ENCODE peak calls at places on chromosomes 2 and 18, in eight cellular contexts. W is cardiac muscle cell; Y is foreskin fibroblast; Q is nephron progenitor cell; G is breast epithelium; K is CD4-positive, alpha-beta T cell; E is cardiac fibroblast; R is IMR-90. N is an unnamed sample.

GRCh38 chr2:111036042-111036441 is 84.7 kb upstream of the BCL2L11 start:
- DNase-seq in Y (no peak), K (no peak), G (no peak), Q (no peak), E (no peak), W (no peak), R (no peak), N (no peak)

GRCh38 chr2:86822668-86823067 is 32.0 kb upstream of the CD8A start:
- DNase-seq in W (no peak), R (no peak), K (no peak), Y (no peak), G (no peak), E (no peak), Q (no peak), N (no peak)

GRCh38 chr2:208373460-208374089 is 33.0 kb upstream of the PTH2R start:
- DNase-seq in Q (peak), R (peak), W (peak), Y (peak), K (no peak), G (no peak), E (peak), N (no peak)

GRCh38 chr2:233686967-233687366 is 5.3 kb downstream of the UGT1A7 start:
- DNase-seq in E (no peak), Q (no peak), W (peak), K (no peak), Y (no peak), R (no peak), G (no peak), N (no peak)

GRCh38 chr18:59150236-59150635 is 10.6 kb downstream of the SEC11C start:
- DNase-seq in K (no peak), E (no peak), Y (no peak), R (no peak), W (no peak), G (no peak), Q (no peak), N (no peak)

GRCh38 chr2:42446503-42447271 is 47.1 kb downstream of the KCNG3 start:
- DNase-seq in Q (no peak), G (no peak), K (no peak), R (no peak), Y (no peak), E (no peak), W (no peak), N (no peak)

GRCh38 chr2:714005-714741 is 37.0 kb upstream of the TMEM18 start:
- DNase-seq in E (peak), K (no peak), Q (peak), R (peak), Y (peak), W (peak), G (no peak), N (no peak)

GRCh38 chr2:232993231-232993821 is 19.7 kb downstream of the NGEF start:
- DNase-seq in R (no peak), Y (no peak), E (peak), W (no peak), K (no peak), Q (no peak), G (no peak), N (no peak)

GRCh38 chr2:219386532-219387280 is 1.0 kb downstream of the DNPEP start:
- DNase-seq in Q (no peak), R (no peak), G (no peak), E (no peak), W (no peak), Y (no peak), K (no peak), N (no peak)

GRCh38 chr2:19632327-19633040 is 269.3 kb downstream of the TTC32 start:
- DNase-seq in G (no peak), E (peak), Y (peak), Q (no peak), K (no peak), W (peak), R (no peak), N (no peak)

GRCh38 chr2:111975053-111975552 is 76.7 kb downstream of the MERTK start:
- DNase-seq in Q (no peak), R (peak), G (no peak), W (peak), Y (peak), E (peak), K (no peak), N (no peak)

GRCh38 chr2:185745864-185746859 is 7.6 kb downstream of the FSIP2 start:
- DNase-seq in E (no peak), Q (no peak), R (no peak), W (no peak), K (no peak), G (no peak), Y (no peak), N (no peak)

GRCh38 chr18:23568265-23568664 is 18.0 kb downstream of the NPC1 start:
- DNase-seq in K (no peak), Q (no peak), W (no peak), E (no peak), G (no peak), Y (no peak), R (no peak), N (no peak)

GRCh38 chr2:223503746-223504145 is 98.4 kb downstream of the SCG2 start:
- DNase-seq in Y (no peak), R (no peak), E (no peak), Q (no peak), K (no peak), W (no peak), G (no peak), N (no peak)

GRCh38 chr18:21820035-21820810 is 79.6 kb downstream of the MIB1 start:
- DNase-seq in E (peak), Q (no peak), G (no peak), W (peak), K (no peak), R (peak), Y (no peak), N (no peak)

DNA sequence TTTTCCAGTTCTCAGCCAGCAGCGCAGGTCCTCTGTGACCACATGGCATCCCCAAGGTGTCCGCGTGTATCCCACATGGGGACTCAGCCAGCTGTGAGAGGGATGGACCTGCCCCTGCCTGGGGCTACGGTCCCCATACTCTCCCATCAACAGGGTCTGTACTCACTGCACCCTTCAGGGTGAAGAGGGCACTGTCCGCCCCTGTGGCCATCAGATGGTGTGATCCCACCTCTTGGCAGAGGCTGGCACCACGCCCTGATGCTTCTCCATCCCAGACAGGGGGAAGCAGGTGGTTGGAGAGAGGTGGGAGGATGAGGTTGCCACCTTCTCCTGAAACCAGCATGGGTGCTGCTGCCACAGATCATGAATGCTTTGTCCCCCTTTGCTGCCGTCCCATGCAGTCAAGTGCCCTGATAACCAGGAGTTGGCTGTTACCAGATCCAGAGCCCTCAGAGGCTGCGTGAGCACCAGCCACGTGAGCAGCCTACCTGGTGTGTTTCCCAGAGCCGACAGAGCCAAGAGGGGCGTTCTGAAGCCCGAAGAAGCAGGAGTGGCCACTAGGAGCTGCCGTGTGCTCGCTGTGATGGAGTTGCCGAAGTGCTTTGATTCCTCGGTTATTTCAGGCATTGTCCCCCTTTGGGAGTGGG is 93.9 kb downstream of the SH3RF3 start:
- DNase-seq in E (no peak), G (no peak), W (no peak), Y (no peak), R (no peak), K (no peak), Q (no peak), N (no peak)
- TF ChIP-seq CTCF in E (no peak), G (no peak), W (peak), Y (no peak), R (no peak), K (no peak), Q (no peak), N (peak)

DNA sequence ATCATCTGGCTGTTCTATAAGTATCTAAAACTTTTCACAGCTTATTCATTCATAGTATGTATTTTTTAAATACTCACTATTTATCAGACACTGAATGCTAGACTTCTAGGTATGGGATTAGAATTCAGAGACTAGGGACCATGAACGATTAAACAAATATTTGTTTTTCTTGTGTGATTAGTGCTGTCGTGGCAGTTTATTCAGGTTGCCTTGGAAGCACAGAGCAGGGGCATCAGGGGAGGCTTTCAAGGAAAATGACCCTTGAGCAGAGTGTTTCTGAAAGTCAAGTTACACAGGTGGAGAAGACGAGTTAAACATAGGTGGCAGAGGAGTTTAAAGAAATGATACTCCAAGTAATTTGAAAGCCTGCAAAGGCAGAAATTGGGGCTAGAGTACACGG is 5.7 kb downstream of the SPOPL start:
- DNase-seq in Y (no peak), W (no peak), E (no peak), K (no peak), Q (no peak), R (no peak), G (no peak), N (no peak)
- TF ChIP-seq CTCF in Y (no peak), W (no peak), E (no peak), K (no peak), Q (no peak), R (no peak), G (no peak), N (no peak)

GRCh38 chr18:74397572-74397971 is 59.5 kb downstream of the DIPK1C start:
- DNase-seq in E (no peak), Q (no peak), W (no peak), Y (no peak), R (no peak), K (no peak), G (no peak), N (no peak)
- TF ChIP-seq CTCF in E (no peak), Q (no peak), W (no peak), Y (no peak), R (no peak), K (no peak), G (no peak), N (no peak)

GRCh38 chr2:9114457-9114856 is 92.2 kb upstream of the ASAP2 start:
- DNase-seq in R (no peak), G (no peak), Y (no peak), K (no peak), W (no peak), Q (no peak), E (peak), N (no peak)
- TF ChIP-seq CTCF in R (no peak), G (no peak), Y (no peak), K (no peak), W (no peak), Q (no peak), E (peak), N (no peak)

GRCh38 chr2:166373951-166374350 is 1.8 kb downstream of the SCN9A start:
- DNase-seq in W (peak), K (no peak), G (no peak), E (peak), R (peak), Y (peak), Q (no peak), N (no peak)

GRCh38 chr2:166376873-166377272 is 1.1 kb upstream of the SCN9A start:
- DNase-seq in G (no peak), Y (no peak), W (no peak), R (no peak), K (no peak), E (no peak), Q (no peak), N (no peak)

GRCh38 chr2:166376488-166376828 is 714 bp upstream of the SCN9A start:
- DNase-seq in E (no peak), Q (no peak), W (no peak), K (no peak), G (no peak), Y (peak), R (no peak), N (no peak)

GRCh38 chr2:166375205-166375735 is 474 bp downstream of the SCN9A start:
- DNase-seq in Q (no peak), R (peak), G (no peak), Y (peak), E (peak), W (peak), K (no peak), N (no peak)

GRCh38 chr2:166375736-166376487 is at the start of gene SCN9A:
- DNase-seq in Q (peak), G (peak), K (peak), W (peak), R (peak), E (peak), Y (peak), N (peak)
- TF ChIP-seq CTCF in Q (no peak), G (no peak), K (no peak), W (no peak), R (no peak), E (no peak), Y (no peak), N (peak)

DNA sequence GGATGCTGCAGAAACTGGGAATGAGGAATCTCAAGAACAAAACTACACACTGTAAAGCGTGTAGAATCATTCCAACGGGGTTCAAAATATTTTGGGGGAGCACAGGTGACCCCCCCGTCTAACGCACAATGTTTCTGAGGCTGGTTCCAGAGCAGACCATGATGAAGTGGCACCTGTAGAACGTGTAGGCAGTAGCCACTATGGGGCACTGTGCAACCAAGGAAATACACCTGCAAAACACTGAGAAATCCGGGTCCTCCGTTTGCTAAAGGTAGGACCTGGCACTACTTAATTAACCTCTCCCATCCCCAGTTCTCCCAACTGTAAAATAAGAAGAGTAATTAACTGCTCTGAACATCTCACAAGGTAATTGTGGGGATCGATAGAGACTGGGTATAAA is 22.6 kb downstream of the ST6GAL2 start:
- DNase-seq in Y (no peak), G (no peak), W (no peak), R (no peak), E (peak), Q (no peak), K (no peak), N (no peak)
- TF ChIP-seq CTCF in Y (peak), G (no peak), W (peak), R (no peak), E (no peak), Q (no peak), K (no peak), N (peak)

DNA sequence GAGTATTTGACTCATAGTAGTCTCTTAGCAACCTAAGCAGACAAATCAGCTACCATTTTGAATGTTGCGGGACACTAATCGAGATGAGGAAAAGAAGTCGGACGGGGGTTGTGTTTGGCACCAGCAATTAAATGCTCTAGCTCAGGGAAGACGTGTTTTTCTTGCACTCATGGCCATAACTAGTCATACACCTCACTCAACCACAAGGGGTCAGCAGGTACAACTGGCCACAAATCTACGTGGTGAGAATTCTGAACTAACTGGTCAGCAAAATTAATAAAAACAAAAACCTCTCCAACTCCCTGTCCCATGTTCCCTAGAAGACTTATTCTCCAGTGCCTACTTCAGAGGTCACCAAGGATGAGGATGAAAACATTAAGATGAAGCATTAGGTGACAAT is 1467.8 kb downstream of the DPP10 start:
- DNase-seq in K (no peak), Y (no peak), R (no peak), E (no peak), W (no peak), Q (peak), G (no peak), N (no peak)
- TF ChIP-seq CTCF in K (no peak), Y (no peak), R (no peak), E (no peak), W (no peak), Q (peak), G (peak), N (peak)